ENCODE peak calls at places on chromosomes 4 and X, in five cellular contexts. W, K, L, S and A are unnamed samples.

GRCh38 chr4:7412586-7412975 is 22.1 kb downstream of the PSAPL1 start:
- DNase-seq in K (no peak), L (peak), W (no peak), S (no peak), A (no peak)

GRCh38 chrX:38154340-38154739 is 66.3 kb downstream of the SRPX start:
- DNase-seq in S (no peak), L (no peak), W (no peak), K (no peak), A (no peak)

GRCh38 chrX:56813318-56813837 is 84.3 kb downstream of the NBDY start:
- DNase-seq in K (peak), W (no peak), S (no peak), L (peak), A (peak)

GRCh38 chr4:102761478-102761790 is 666 bp upstream of the MANBA start:
- DNase-seq in K (peak), S (no peak), L (no peak), W (no peak), A (peak)

GRCh38 chrX:47080215-47080914 is 2.1 kb downstream of the RGN start:
- DNase-seq in K (no peak), S (no peak), W (no peak), L (no peak), A (no peak)

GRCh38 chr4:158998624-158999023 is 104.3 kb upstream of the RAPGEF2 start:
- DNase-seq in L (no peak), W (peak), K (peak), S (no peak), A (no peak)

GRCh38 chrX:120299928-120300327 is 11.3 kb downstream of the TMEM255A start:
- DNase-seq in L (no peak), W (no peak), S (no peak), K (no peak), A (no peak)

GRCh38 chr4:23648846-23649596 is 240.8 kb downstream of the PPARGC1A start:
- DNase-seq in K (no peak), L (no peak), S (no peak), W (no peak), A (no peak)

GRCh38 chrX:148552775-148553174 is 52.4 kb downstream of the AFF2 start:
- DNase-seq in L (no peak), K (no peak), S (no peak), W (no peak), A (no peak)

GRCh38 chr4:7118013-7118832 is 50.4 kb upstream of the GRPEL1 start:
- DNase-seq in S (no peak), W (no peak), K (no peak), L (no peak), A (no peak)

GRCh38 chr4:25654971-25655963 is at the start of gene SLC34A2:
- DNase-seq in W (no peak), K (no peak), S (no peak), L (peak), A (no peak)
- H3K4me3 ChIP-seq in W (peak), K (no peak), S (no peak), L (peak), A (no peak)

DNA sequence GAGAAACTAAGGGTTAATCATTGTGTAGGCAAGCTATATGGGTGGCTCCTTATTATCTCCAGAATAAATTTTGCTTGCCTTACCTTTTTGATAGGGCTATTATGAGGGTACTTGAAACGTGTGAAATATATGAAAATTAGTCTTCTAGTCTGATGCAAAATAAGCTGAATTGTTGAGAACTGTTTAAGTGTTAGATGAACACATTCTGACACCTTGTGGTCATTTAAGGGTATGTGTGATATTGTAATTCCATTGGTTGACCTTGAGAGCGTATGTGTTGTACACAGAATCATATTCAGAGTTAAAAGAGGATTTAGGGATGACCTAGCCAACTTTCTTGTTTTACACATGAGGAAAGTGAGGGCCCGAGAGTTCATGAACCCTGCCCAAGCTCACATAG is 44.6 kb upstream of the LINC00632 start:
- DNase-seq in W (no peak), S (no peak), K (peak), L (no peak), A (peak)
- TF ChIP-seq CTCF in W (no peak), S (no peak), K (peak), L (no peak), A (peak)

DNA sequence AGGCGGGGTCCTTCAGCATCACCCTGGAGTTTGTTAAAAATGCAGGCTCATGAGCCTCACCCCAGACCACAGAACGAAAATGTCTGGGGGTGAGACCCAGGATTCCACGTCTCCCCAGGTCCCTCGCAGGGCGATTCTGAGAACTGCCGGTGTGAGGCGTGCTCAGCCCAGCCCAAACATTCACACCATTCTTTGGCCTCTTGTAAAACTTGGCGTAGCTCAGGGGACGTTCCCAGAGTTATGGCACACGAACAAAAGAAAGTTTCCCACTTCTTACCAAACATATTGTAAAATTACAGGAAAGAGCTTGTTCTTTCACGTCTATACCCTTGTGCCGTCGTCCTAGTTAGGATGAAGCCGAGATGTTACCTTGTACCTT is 12.9 kb downstream of the CD99 start:
- DNase-seq in W (no peak), L (no peak), K (peak), S (no peak), A (peak)
- H3K4me3 ChIP-seq in W (no peak), L (no peak), K (no peak), S (no peak), A (no peak)

GRCh38 chr4:42656736-42656985 is 244 bp downstream of the ATP8A1 start:
- DNase-seq in L (no peak), K (no peak), W (no peak), S (no peak), A (no peak)

GRCh38 chr4:42655921-42656735 is 777 bp downstream of the ATP8A1 start:
- DNase-seq in W (no peak), S (peak), L (peak), K (no peak), A (no peak)

GRCh38 chr4:42653606-42654560 is 3.0 kb downstream of the ATP8A1 start:
- DNase-seq in W (no peak), K (no peak), S (peak), L (no peak), A (no peak)

GRCh38 chr4:42655248-42655647 is 1.7 kb downstream of the ATP8A1 start:
- DNase-seq in L (no peak), K (no peak), S (no peak), W (no peak), A (no peak)

GRCh38 chr4:42654606-42655005 is 2.3 kb downstream of the ATP8A1 start:
- DNase-seq in K (peak), S (peak), W (peak), L (no peak), A (peak)
- TF ChIP-seq CTCF in K (peak), S (peak), W (no peak), L (no peak), A (no peak)

GRCh38 chrX:139206914-139207313 is 323.6 kb upstream of the F9 start:
- DNase-seq in L (no peak), W (no peak), S (no peak), K (no peak), A (no peak)

GRCh38 chrX:139204903-139205667 is 325.5 kb upstream of the F9 start:
- DNase-seq in S (peak), W (no peak), K (peak), L (peak), A (no peak)

GRCh38 chrX:139209342-139209741 is 321.2 kb upstream of the F9 start:
- DNase-seq in L (no peak), W (no peak), S (no peak), K (no peak), A (no peak)

GRCh38 chrX:139204576-139204902 is 326.0 kb upstream of the F9 start:
- DNase-seq in L (no peak), K (no peak), S (no peak), W (no peak), A (no peak)

GRCh38 chrX:139207655-139208054 is 322.9 kb upstream of the F9 start:
- DNase-seq in L (no peak), K (no peak), S (no peak), W (no peak), A (no peak)
- H3K4me3 ChIP-seq in L (no peak), K (no peak), S (no peak), W (no peak), A (no peak)

GRCh38 chr4:74623041-74623440 is 171.3 kb downstream of the BTC start:
- DNase-seq in K (peak), S (no peak), L (no peak), W (no peak), A (peak)
- TF ChIP-seq CTCF in K (peak), S (no peak), L (no peak), W (peak), A (peak)

GRCh38 chr4:20253799-20254409 is 2.2 kb downstream of the SLIT2 start:
- DNase-seq in S (peak), L (peak), K (peak), W (no peak), A (peak)

GRCh38 chr4:20254517-20255250 is 3.0 kb downstream of the SLIT2 start:
- DNase-seq in K (peak), L (peak), S (peak), W (no peak), A (peak)

GRCh38 chr4:20256381-20256881 is 4.7 kb downstream of the SLIT2 start:
- DNase-seq in L (no peak), W (no peak), K (no peak), S (no peak), A (no peak)

GRCh38 chr4:20255251-20255586 is 3.5 kb downstream of the SLIT2 start:
- DNase-seq in L (no peak), K (no peak), S (no peak), W (no peak), A (no peak)

DNA sequence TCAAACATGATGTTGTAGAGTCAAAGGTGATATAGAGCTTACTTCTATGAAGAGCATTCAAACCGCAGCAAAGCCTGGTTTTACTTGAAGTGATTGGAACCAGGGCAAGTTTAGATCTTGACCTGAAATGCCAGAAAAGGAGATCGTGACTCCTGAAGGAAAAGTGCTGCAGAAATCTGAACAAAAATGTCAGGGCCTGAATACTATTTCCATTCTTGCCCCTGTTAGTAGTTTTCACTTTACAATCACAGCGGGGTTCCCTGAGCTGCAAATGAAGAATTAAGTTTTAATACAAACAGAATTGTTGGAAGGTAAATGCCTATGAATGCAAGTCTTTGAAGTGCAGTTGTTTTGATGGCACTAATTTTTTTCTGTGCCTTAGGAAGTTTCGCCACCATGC is 4.1 kb downstream of the SLIT2 start:
- DNase-seq in W (no peak), L (no peak), K (no peak), S (no peak), A (no peak)
- H3K4me3 ChIP-seq in W (no peak), L (no peak), K (peak), S (no peak), A (peak)

GRCh38 chr4:5804656-5805055 is 88.2 kb downstream of the CRMP1 start:
- DNase-seq in K (no peak), W (no peak), S (no peak), L (no peak), A (no peak)
- TF ChIP-seq CTCF in K (no peak), W (no peak), S (no peak), L (no peak), A (no peak)

DNA sequence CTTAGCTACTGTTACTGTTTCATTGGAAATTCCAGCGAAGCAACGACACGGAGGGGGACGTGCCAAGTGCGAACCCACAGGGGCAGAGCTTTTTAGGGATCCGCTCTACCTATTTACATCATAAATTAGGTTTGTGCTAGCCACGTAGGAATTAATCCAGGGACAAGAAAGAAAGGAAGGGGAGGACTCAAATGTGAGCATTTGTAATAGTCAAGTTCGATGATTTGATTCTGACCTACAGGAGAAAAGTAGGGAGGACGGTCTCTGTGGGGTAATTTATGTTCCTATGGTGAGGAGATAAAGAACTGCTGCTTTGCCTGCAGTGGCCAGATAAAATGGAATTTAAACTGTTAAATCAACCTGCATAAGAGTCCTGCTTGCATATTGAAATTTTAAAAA is 1.7 kb downstream of the INTS6L start:
- DNase-seq in S (no peak), L (no peak), W (no peak), K (no peak), A (no peak)
- H3K4me3 ChIP-seq in S (no peak), L (peak), W (peak), K (peak), A (peak)